ENCODE peak calls at places on chromosomes 4 and X, in five cellular contexts. O, U, M, G and H are unnamed samples.

GRCh38 chr4:118288097-118288496 is 64.7 kb downstream of the PRSS12 start:
- DNase-seq in O (no peak), G (no peak), U (peak), M (no peak), H (peak)

GRCh38 chr4:179097741-179098140 is 1655.5 kb upstream of the AGA start:
- DNase-seq in U (peak), M (peak), G (peak), O (peak), H (peak)

GRCh38 chr4:174669278-174669677 is 147.0 kb upstream of the HPGD start:
- DNase-seq in G (no peak), O (no peak), M (no peak), U (peak), H (peak)

GRCh38 chr4:98905834-98906233 is 23.1 kb downstream of the EIF4E start:
- DNase-seq in U (peak), G (no peak), O (no peak), M (no peak), H (no peak)

GRCh38 chr4:76200771-76201224 is 12.8 kb downstream of the SCARB2 start:
- DNase-seq in O (peak), U (no peak), M (no peak), G (no peak), H (peak)

GRCh38 chr4:16819652-16820051 is 78.8 kb downstream of the LDB2 start:
- DNase-seq in M (no peak), O (no peak), U (no peak), G (no peak), H (no peak)

GRCh38 chr4:140807491-140808257 is 51.5 kb upstream of the TBC1D9 start:
- DNase-seq in G (no peak), O (no peak), U (peak), M (no peak), H (no peak)

GRCh38 chr4:13701937-13702446 is 74.5 kb upstream of the BOD1L1 start:
- DNase-seq in M (no peak), O (peak), G (no peak), U (peak), H (peak)

GRCh38 chr4:30716158-30716557 is 4.0 kb upstream of the PCDH7 start:
- DNase-seq in G (no peak), M (peak), U (peak), O (peak), H (peak)

GRCh38 chr4:151665442-151666127 is 95.2 kb downstream of the GATB start:
- DNase-seq in O (no peak), M (no peak), U (no peak), G (no peak), H (no peak)

GRCh38 chrX:148580016-148580415 is 79.6 kb downstream of the AFF2 start:
- DNase-seq in M (no peak), G (no peak), O (no peak), U (no peak), H (no peak)

GRCh38 chrX:130645955-130646583 is 244.3 kb downstream of the RBMX2 start:
- DNase-seq in U (no peak), M (no peak), G (no peak), O (no peak), H (no peak)

GRCh38 chrX:281166-281999 is at the start of gene PLCXD1:
- DNase-seq in U (peak), G (peak), M (peak), O (peak), H (no peak)

GRCh38 chrX:99795495-99795894 is 614.6 kb downstream of the PCDH19 start:
- DNase-seq in O (no peak), U (no peak), G (no peak), M (no peak), H (no peak)

GRCh38 chr4:62709618-62710252 is 1509.6 kb downstream of the ADGRL3 start:
- DNase-seq in O (peak), M (peak), U (peak), G (no peak), H (peak)

GRCh38 chr4:57157611-57158137 is 47.5 kb upstream of the IGFBP7 start:
- DNase-seq in O (no peak), U (no peak), M (no peak), G (no peak), H (no peak)

GRCh38 chr4:57369446-57369845 is 259.3 kb upstream of the IGFBP7 start:
- DNase-seq in U (no peak), M (no peak), O (no peak), G (no peak), H (no peak)

GRCh38 chrX:107537815-107538214 is 88.4 kb downstream of the FRMPD3 start:
- DNase-seq in U (peak), G (peak), M (peak), O (peak), H (peak)

GRCh38 chr4:19711871-19712270 is 539.8 kb upstream of the SLIT2 start:
- DNase-seq in U (peak), M (no peak), G (no peak), O (no peak), H (peak)

GRCh38 chrX:154750301-154751120 is at the start of gene GAB3:
- DNase-seq in M (no peak), U (peak), G (no peak), O (peak), H (peak)

GRCh38 chrX:115259238-115259875 is 25.5 kb upstream of the LRCH2 start:
- DNase-seq in M (no peak), O (peak), U (no peak), G (no peak), H (peak)

GRCh38 chrX:148661035-148661434 is 160.6 kb downstream of the AFF2 start:
- DNase-seq in O (no peak), G (no peak), U (no peak), M (no peak), H (no peak)

GRCh38 chr4:78517050-78517652 is 34.4 kb upstream of the ANXA3 start:
- DNase-seq in U (peak), O (peak), M (peak), G (no peak), H (peak)

GRCh38 chrX:100747090-100747489 is 15.2 kb upstream of the SYTL4 start:
- DNase-seq in M (no peak), G (no peak), O (no peak), U (no peak), H (no peak)

GRCh38 chrX:153725832-153726285 is 1.2 kb downstream of the ABCD1 start:
- DNase-seq in M (no peak), U (no peak), G (no peak), O (no peak), H (no peak)

GRCh38 chr4:183507928-183508327 is 3.1 kb downstream of the ING2 start:
- DNase-seq in O (no peak), M (no peak), G (no peak), U (no peak), H (no peak)

GRCh38 chr4:72451349-72451748 is 117.7 kb downstream of the ADAMTS3 start:
- DNase-seq in M (no peak), U (no peak), O (no peak), G (no peak), H (no peak)

GRCh38 chrX:122579036-122579435 is 605.0 kb upstream of the GRIA3 start:
- DNase-seq in O (no peak), M (no peak), U (no peak), G (no peak), H (no peak)

GRCh38 chr4:163391756-163392155 is 48.1 kb downstream of the NPY5R start:
- DNase-seq in G (no peak), O (no peak), U (no peak), M (no peak), H (no peak)

GRCh38 chrX:27391601-27392000 is 71.5 kb downstream of the PPP4R3C start:
- DNase-seq in M (no peak), O (no peak), G (no peak), U (no peak), H (no peak)

GRCh38 chr4:56871357-56871993 is 36.2 kb upstream of the REST start:
- DNase-seq in U (no peak), G (peak), O (peak), M (peak), H (no peak)

GRCh38 chr4:164648151-164648848 is 105.6 kb upstream of the SMIM31 start:
- DNase-seq in O (no peak), U (no peak), G (no peak), M (no peak), H (no peak)

GRCh38 chrX:130282151-130282550 is 13.5 kb upstream of the ZNF280C start:
- DNase-seq in O (no peak), M (no peak), U (no peak), G (no peak), H (no peak)

GRCh38 chr4:155658665-155659064 is 8.0 kb upstream of the GUCY1A1 start:
- DNase-seq in M (no peak), U (no peak), O (no peak), G (no peak), H (no peak)

GRCh38 chr4:67019670-67020069 is 525.6 kb downstream of the CENPC start:
- DNase-seq in G (no peak), O (no peak), M (no peak), U (no peak), H (no peak)

GRCh38 chrX:150694738-150695410 is 1.7 kb downstream of the MTMR1 start:
- DNase-seq in M (no peak), U (no peak), O (no peak), G (no peak), H (no peak)

GRCh38 chrX:150690126-150690525 is 3.1 kb upstream of the MTMR1 start:
- DNase-seq in M (no peak), U (peak), O (no peak), G (no peak), H (peak)

GRCh38 chrX:150692296-150692695 is 900 bp upstream of the MTMR1 start:
- DNase-seq in M (no peak), O (no peak), G (no peak), U (no peak), H (no peak)

GRCh38 chrX:150693782-150694574 is 782 bp downstream of the MTMR1 start:
- DNase-seq in O (peak), U (peak), G (peak), M (no peak), H (peak)

DNA sequence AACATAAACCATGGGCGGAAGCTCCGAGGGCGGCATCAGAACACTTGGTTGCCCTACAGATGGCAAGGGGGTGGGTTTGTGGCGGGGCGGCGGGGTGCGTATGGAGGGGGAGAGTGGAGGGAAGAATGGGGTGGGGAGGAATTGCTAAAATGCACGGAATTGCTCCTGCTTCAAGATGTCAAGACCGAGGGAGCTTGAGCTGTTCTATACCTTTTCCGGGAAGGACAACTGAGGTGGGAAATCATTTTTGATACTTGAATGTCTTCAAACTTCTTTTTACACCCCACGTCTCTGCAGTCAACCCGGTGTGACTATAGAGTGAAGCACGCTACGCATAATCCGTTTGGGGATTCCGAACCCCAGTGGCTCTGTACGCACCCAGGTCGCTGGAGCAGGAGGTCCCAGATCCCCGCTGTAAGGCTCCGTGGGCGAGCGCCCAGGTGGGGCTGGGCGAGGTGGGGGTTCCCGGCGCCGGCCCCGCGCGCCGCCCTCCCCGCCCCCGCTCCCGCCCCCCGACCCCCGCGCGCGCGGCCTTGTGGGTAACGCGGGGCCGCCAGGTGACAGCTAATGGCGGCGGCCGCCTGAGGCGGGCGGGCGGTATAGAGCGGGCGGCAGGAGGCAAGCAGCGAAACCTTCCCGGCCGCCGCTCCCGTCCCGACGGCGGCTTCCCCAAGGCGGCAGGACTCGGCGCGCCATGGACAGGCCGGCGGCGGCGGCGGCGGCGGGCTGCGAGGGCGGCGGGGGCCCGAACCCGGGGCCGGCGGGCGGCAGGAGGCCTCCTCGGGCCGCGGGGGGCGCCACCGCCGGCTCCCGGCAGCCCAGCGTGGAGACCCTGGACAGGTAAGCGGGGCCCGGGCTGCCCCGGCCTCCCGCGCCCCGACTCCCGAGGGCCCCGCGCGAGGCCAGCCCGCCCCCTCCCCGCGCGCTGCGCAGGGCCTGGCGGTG is at the start of gene MTMR1:
- DNase-seq in G (no peak), O (peak), U (no peak), M (no peak), H (no peak)
- H2AK5ac ChIP-seq in G (no peak), O (no peak), U (peak), M (no peak), H (no peak)

DNA sequence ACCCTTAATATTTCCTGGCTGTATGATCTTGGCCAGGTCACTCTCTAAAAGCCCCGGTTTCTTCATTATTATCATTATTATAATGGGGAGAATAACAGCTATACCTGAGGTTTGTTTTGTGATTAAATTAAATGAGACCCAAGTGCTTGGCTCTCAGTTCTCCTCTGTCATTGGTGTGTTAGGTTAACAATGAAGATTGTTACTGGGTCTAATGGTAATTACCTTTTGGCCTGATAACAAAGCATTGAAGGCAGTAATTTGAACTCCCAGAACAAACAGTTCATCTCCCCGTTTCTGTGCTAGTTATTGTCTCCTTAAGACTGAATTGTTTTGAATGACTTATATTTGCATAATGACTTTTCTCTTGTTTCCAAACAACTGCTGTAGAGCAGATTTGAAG is 6.8 kb upstream of the ANAPC4 start:
- DNase-seq in U (no peak), G (no peak), M (no peak), O (peak), H (no peak)
- H3K4me2 ChIP-seq in U (no peak), G (no peak), M (no peak), O (no peak), H (no peak)

DNA sequence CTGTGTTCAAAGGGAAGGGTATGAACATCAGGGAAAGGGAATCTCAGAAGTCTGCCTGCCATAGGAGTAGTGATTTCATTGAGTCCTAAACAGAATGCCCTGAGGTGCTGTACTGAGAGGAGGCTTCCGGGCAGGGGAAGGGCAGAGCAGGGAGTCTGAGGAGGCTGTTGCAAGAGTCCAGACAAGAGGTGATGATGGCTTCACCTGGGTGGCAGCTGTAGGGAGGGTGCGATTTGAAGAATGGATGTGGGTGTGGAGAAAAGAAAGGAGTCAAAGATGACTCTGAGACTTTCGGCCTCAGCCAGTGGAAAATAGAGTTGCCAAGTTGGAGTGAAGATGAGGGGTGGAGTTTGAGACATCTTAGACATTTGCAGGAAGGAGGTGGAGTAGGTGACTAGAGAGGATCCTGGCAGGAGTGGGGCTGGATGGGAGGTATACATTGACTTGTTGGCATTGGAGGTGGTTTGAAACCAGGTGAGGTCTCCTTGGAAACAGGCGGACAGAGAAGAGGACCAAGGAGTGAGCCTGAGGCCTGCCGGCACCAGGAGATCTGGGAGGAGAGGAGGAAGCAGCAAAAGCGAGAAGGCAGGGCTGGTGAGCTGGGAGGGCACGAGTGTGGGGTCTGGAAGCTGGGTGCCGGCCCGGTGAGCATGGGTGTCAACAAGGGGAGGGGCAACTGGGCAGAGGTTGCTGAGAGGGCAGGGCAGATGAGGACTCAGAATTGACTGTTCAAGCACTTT is 24.2 kb downstream of the TBC1D14 start:
- DNase-seq in U (no peak), O (no peak), G (no peak), M (no peak), H (peak)
- H2AK5ac ChIP-seq in U (no peak), O (no peak), G (no peak), M (peak), H (no peak)

DNA sequence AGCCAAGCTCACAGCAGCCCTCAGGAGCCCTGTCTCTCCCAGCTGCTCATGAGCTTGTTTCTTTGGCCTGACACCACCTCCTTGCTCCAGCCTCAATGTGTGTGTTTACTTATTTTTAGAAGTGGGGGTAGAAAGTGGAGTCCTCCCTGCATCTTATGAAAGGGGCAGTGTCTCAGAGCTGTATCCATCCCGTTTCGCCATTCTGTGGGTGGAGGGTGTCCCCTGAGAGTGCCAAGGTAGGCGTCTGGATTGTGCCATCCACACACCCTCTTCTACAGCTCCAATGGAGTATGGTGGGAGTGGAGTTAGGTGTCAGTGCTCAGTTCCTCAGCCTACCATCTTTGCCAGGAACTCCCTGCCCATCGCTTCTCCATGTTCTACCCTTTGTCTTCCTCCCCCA is 8.3 kb downstream of the SPON2 start:
- DNase-seq in O (no peak), U (no peak), G (no peak), M (no peak), H (no peak)
- H3K4me2 ChIP-seq in O (no peak), U (no peak), G (no peak), M (no peak), H (no peak)